ENCODE peak calls at places on chromosome 1, in four cellular contexts. Z is iris pigment epithelial cell, N is lung microvascular endothelial cell, E is GM12878. F is an unnamed sample.

GRCh38 chr1:29441916-29442668 is 205.8 kb downstream of the PTPRU start:
- DNase-seq in Z (no peak), N (no peak), E (no peak), F (peak)

GRCh38 chr1:8687539-8687938 is 129.9 kb downstream of the RERE start:
- DNase-seq in Z (no peak), N (no peak), E (no peak), F (no peak)

GRCh38 chr1:33292726-33293340 is 28.1 kb downstream of the A3GALT2 start:
- DNase-seq in Z (no peak), N (no peak), E (no peak), F (no peak)

GRCh38 chr1:236144446-236145150 is 2.3 kb downstream of the GPR137B start:
- DNase-seq in Z (no peak), N (peak), E (no peak), F (no peak)

GRCh38 chr1:221965252-221965651 is 223.4 kb upstream of the DUSP10 start:
- DNase-seq in Z (no peak), N (no peak), E (no peak), F (no peak)

GRCh38 chr1:29539971-29540370 is 303.6 kb downstream of the PTPRU start:
- DNase-seq in Z (no peak), N (no peak), E (no peak), F (no peak)

GRCh38 chr1:155226910-155227260 is 18.4 kb downstream of the MTX1 start:
- DNase-seq in Z (peak), N (peak), E (no peak), F (peak)

GRCh38 chr1:28971980-28972771 is 57.8 kb downstream of the EPB41 start:
- DNase-seq in Z (peak), N (no peak), E (no peak), F (no peak)

GRCh38 chr1:17678011-17678410 is 77.1 kb upstream of the ACTL8 start:
- DNase-seq in Z (no peak), N (no peak), E (no peak), F (no peak)

GRCh38 chr1:53115403-53116306 is 26.8 kb downstream of the SLC1A7 start:
- DNase-seq in Z (peak), N (no peak), E (no peak), F (no peak)

GRCh38 chr1:117646956-117647355 is 41.1 kb downstream of the TENT5C start:
- DNase-seq in Z (no peak), N (no peak), E (no peak), F (no peak)

GRCh38 chr1:206905295-206906164 is 8.3 kb downstream of the IL24 start:
- DNase-seq in Z (peak), N (no peak), E (no peak), F (no peak)